ENCODE peak calls at places on chromosomes 7 and 10, in five cellular contexts. One of them, this sample, is unnamed.
A peak's percentile ranks its signal among the peaks of the same experiment; 100 is the strongest.

GRCh38 chr7:44275829-44276570 is 49.4 kb downstream of the CAMK2B start:
- DNase-seq in endothelial cell of umbilical vein: peak; percentile 13
- DNase-seq in Calu3: no peak
- DNase-seq in kidney epithelial cell: no peak
- DNase-seq in lower leg skin: no peak
- DNase-seq in this sample: peak; percentile 84

GRCh38 chr10:29932991-29933390 is 126.4 kb downstream of the JCAD start:
- DNase-seq in endothelial cell of umbilical vein: no peak
- DNase-seq in Calu3: no peak
- DNase-seq in kidney epithelial cell: no peak
- DNase-seq in lower leg skin: no peak
- DNase-seq in this sample: no peak

GRCh38 chr7:101870361-101871062 is 53.1 kb downstream of the CUX1 start:
- DNase-seq in endothelial cell of umbilical vein: no peak
- DNase-seq in Calu3: peak; percentile 60
- DNase-seq in kidney epithelial cell: no peak
- DNase-seq in lower leg skin: no peak
- DNase-seq in this sample: no peak

GRCh38 chr10:123133511-123133910 is 2.3 kb upstream of the HMX3 start:
- DNase-seq in endothelial cell of umbilical vein: no peak
- DNase-seq in Calu3: no peak
- DNase-seq in kidney epithelial cell: no peak
- DNase-seq in lower leg skin: no peak
- DNase-seq in this sample: no peak

GRCh38 chr7:129777195-129777844 is 165.8 kb downstream of the NRF1 start:
- DNase-seq in endothelial cell of umbilical vein: no peak
- DNase-seq in Calu3: no peak
- DNase-seq in kidney epithelial cell: no peak
- DNase-seq in lower leg skin: no peak
- DNase-seq in this sample: no peak

GRCh38 chr10:118918689-118919088 is 110.8 kb upstream of the NANOS1 start:
- DNase-seq in endothelial cell of umbilical vein: peak; percentile 41
- DNase-seq in Calu3: peak; percentile 7
- DNase-seq in kidney epithelial cell: no peak
- DNase-seq in lower leg skin: no peak
- DNase-seq in this sample: no peak

GRCh38 chr10:61313460-61313859 is 139.7 kb downstream of the TMEM26 start:
- DNase-seq in endothelial cell of umbilical vein: peak; percentile 2
- DNase-seq in Calu3: no peak
- DNase-seq in kidney epithelial cell: no peak
- DNase-seq in lower leg skin: no peak
- DNase-seq in this sample: no peak

GRCh38 chr7:156238366-156239133 is 402.0 kb upstream of the RNF32 start:
- DNase-seq in endothelial cell of umbilical vein: no peak
- DNase-seq in Calu3: no peak
- DNase-seq in kidney epithelial cell: no peak
- DNase-seq in lower leg skin: no peak
- DNase-seq in this sample: no peak

GRCh38 chr7:44964384-44964830 is 14.4 kb downstream of the MYO1G start:
- DNase-seq in endothelial cell of umbilical vein: peak; percentile 11
- DNase-seq in Calu3: no peak
- DNase-seq in kidney epithelial cell: no peak
- DNase-seq in lower leg skin: no peak
- DNase-seq in this sample: no peak

GRCh38 chr7:70426249-70426880 is 705.6 kb upstream of the GALNT17 start:
- DNase-seq in endothelial cell of umbilical vein: no peak
- DNase-seq in Calu3: no peak
- DNase-seq in kidney epithelial cell: no peak
- DNase-seq in lower leg skin: no peak
- DNase-seq in this sample: no peak

GRCh38 chr10:77160679-77161078 is 476.9 kb downstream of the KCNMA1 start:
- DNase-seq in endothelial cell of umbilical vein: peak; percentile 80
- DNase-seq in Calu3: peak; percentile 31
- DNase-seq in kidney epithelial cell: peak; percentile 85
- DNase-seq in lower leg skin: no peak
- DNase-seq in this sample: no peak

GRCh38 chr7:50509459-50509858 is 55.7 kb downstream of the DDC start:
- DNase-seq in endothelial cell of umbilical vein: no peak
- DNase-seq in Calu3: no peak
- DNase-seq in kidney epithelial cell: no peak
- DNase-seq in lower leg skin: no peak
- DNase-seq in this sample: no peak

GRCh38 chr10:71099731-71100361 is 112.5 kb upstream of the UNC5B start:
- DNase-seq in endothelial cell of umbilical vein: no peak
- DNase-seq in Calu3: no peak
- DNase-seq in kidney epithelial cell: no peak
- DNase-seq in lower leg skin: no peak
- DNase-seq in this sample: no peak

GRCh38 chr7:137475966-137476365 is 132.4 kb upstream of the PTN start:
- DNase-seq in endothelial cell of umbilical vein: no peak
- DNase-seq in Calu3: no peak
- DNase-seq in kidney epithelial cell: no peak
- DNase-seq in lower leg skin: no peak
- DNase-seq in this sample: no peak

GRCh38 chr10:70567603-70568002 is 34.9 kb downstream of the PRF1 start:
- DNase-seq in endothelial cell of umbilical vein: no peak
- DNase-seq in Calu3: no peak
- DNase-seq in kidney epithelial cell: no peak
- DNase-seq in lower leg skin: no peak
- DNase-seq in this sample: no peak

GRCh38 chr10:116785867-116786266 is 43.5 kb upstream of the HSPA12A start:
- DNase-seq in endothelial cell of umbilical vein: no peak
- DNase-seq in Calu3: no peak
- DNase-seq in kidney epithelial cell: no peak
- DNase-seq in lower leg skin: no peak
- DNase-seq in this sample: no peak

GRCh38 chr10:122649903-122650302 is 49.7 kb downstream of the C10orf120 start:
- DNase-seq in endothelial cell of umbilical vein: no peak
- DNase-seq in Calu3: no peak
- DNase-seq in kidney epithelial cell: no peak
- DNase-seq in lower leg skin: no peak
- DNase-seq in this sample: no peak

GRCh38 chr10:129581836-129582235 is 114.8 kb downstream of the MGMT start:
- DNase-seq in endothelial cell of umbilical vein: no peak
- DNase-seq in Calu3: no peak
- DNase-seq in kidney epithelial cell: no peak
- DNase-seq in lower leg skin: no peak
- DNase-seq in this sample: no peak

GRCh38 chr7:67878808-67879207 is 882.2 kb downstream of the TYW1 start:
- DNase-seq in endothelial cell of umbilical vein: no peak
- DNase-seq in Calu3: no peak
- DNase-seq in kidney epithelial cell: no peak
- DNase-seq in lower leg skin: no peak
- DNase-seq in this sample: no peak

GRCh38 chr7:103048833-103049232 is 25.8 kb downstream of the FBXL13 start:
- DNase-seq in endothelial cell of umbilical vein: no peak
- DNase-seq in Calu3: no peak
- DNase-seq in kidney epithelial cell: no peak
- DNase-seq in lower leg skin: no peak
- DNase-seq in this sample: no peak

GRCh38 chr10:49138361-49138891 is 4.6 kb upstream of the FAM170B start:
- DNase-seq in endothelial cell of umbilical vein: no peak
- DNase-seq in Calu3: no peak
- DNase-seq in kidney epithelial cell: no peak
- DNase-seq in lower leg skin: no peak
- DNase-seq in this sample: no peak

GRCh38 chr7:27096756-27097514 is 1.1 kb upstream of the HOXA1 start:
- DNase-seq in endothelial cell of umbilical vein: peak; percentile 53
- DNase-seq in Calu3: no peak
- DNase-seq in kidney epithelial cell: no peak
- DNase-seq in lower leg skin: no peak
- DNase-seq in this sample: peak; percentile 48

GRCh38 chr10:103580011-103580410 is 86.5 kb downstream of the NEURL1 start:
- DNase-seq in endothelial cell of umbilical vein: no peak
- DNase-seq in Calu3: no peak
- DNase-seq in kidney epithelial cell: no peak
- DNase-seq in lower leg skin: no peak
- DNase-seq in this sample: no peak

GRCh38 chr10:70652761-70653657 is 19.3 kb upstream of the ADAMTS14 start:
- DNase-seq in endothelial cell of umbilical vein: no peak
- DNase-seq in Calu3: no peak
- DNase-seq in kidney epithelial cell: peak; percentile 94
- DNase-seq in lower leg skin: peak; percentile 12
- DNase-seq in this sample: no peak

GRCh38 chr10:118669020-118669766 is 73.7 kb upstream of the PRLHR start:
- DNase-seq in endothelial cell of umbilical vein: peak; percentile 55
- DNase-seq in Calu3: no peak
- DNase-seq in kidney epithelial cell: no peak
- DNase-seq in lower leg skin: peak; percentile 55
- DNase-seq in this sample: no peak

GRCh38 chr10:71077796-71078453 is 134.4 kb upstream of the UNC5B start:
- DNase-seq in endothelial cell of umbilical vein: no peak
- DNase-seq in Calu3: no peak
- DNase-seq in kidney epithelial cell: no peak
- DNase-seq in lower leg skin: peak; percentile 1
- DNase-seq in this sample: no peak

GRCh38 chr10:51272580-51272979 is 198.3 kb downstream of the PRKG1 start:
- DNase-seq in endothelial cell of umbilical vein: no peak
- DNase-seq in Calu3: no peak
- DNase-seq in kidney epithelial cell: no peak
- DNase-seq in lower leg skin: no peak
- DNase-seq in this sample: no peak

GRCh38 chr10:124693801-124694416 is 50.3 kb downstream of the FAM53B start:
- DNase-seq in endothelial cell of umbilical vein: no peak
- DNase-seq in Calu3: no peak
- DNase-seq in kidney epithelial cell: no peak
- DNase-seq in lower leg skin: no peak
- DNase-seq in this sample: no peak

GRCh38 chr10:34186740-34187139 is 628.4 kb downstream of the PARD3 start:
- DNase-seq in endothelial cell of umbilical vein: no peak
- DNase-seq in Calu3: no peak
- DNase-seq in kidney epithelial cell: no peak
- DNase-seq in lower leg skin: no peak
- DNase-seq in this sample: no peak

DNA sequence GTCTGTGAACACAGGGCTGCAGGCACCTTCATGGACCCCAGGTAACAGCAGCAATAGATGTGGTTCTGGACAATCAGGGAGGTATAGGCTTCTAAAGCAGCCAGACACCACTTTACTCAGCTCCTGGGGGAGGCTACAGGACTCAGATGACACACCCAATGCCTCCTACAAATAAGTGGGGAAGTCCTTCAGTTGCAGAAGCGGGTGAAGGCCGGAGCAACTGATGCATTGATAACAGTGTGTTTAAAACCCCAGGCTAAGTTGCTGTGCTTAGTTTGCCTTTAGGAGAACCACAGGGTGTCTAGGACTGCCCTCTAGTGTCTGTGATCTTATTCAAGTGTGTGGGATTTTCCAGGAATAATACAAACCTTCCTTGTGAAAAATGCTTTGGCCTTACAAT is 5.9 kb upstream of the ITGA8 start:
- DNase-seq in endothelial cell of umbilical vein: peak; percentile 49
- DNase-seq in Calu3: peak; percentile 25
- DNase-seq in kidney epithelial cell: peak; percentile 19
- DNase-seq in lower leg skin: no peak
- DNase-seq in this sample: peak; percentile 33
- TF ChIP-seq CTCF in endothelial cell of umbilical vein: peak; percentile 51
- TF ChIP-seq CTCF in Calu3: peak; percentile 41
- TF ChIP-seq CTCF in kidney epithelial cell: peak; percentile 63
- TF ChIP-seq CTCF in lower leg skin: no peak
- TF ChIP-seq CTCF in this sample: peak; percentile 40

GRCh38 chr10:44817961-44818649 is 93.0 kb upstream of the TMEM72 start:
- DNase-seq in endothelial cell of umbilical vein: no peak
- DNase-seq in Calu3: no peak
- DNase-seq in kidney epithelial cell: no peak
- DNase-seq in lower leg skin: no peak
- DNase-seq in this sample: no peak
- TF ChIP-seq CTCF in endothelial cell of umbilical vein: no peak
- TF ChIP-seq CTCF in Calu3: no peak
- TF ChIP-seq CTCF in kidney epithelial cell: no peak
- TF ChIP-seq CTCF in lower leg skin: no peak
- TF ChIP-seq CTCF in this sample: no peak

GRCh38 chr10:37747081-37747480 is 110.3 kb downstream of the ZNF248 start:
- DNase-seq in endothelial cell of umbilical vein: no peak
- DNase-seq in Calu3: no peak
- DNase-seq in kidney epithelial cell: no peak
- DNase-seq in lower leg skin: no peak
- DNase-seq in this sample: no peak

GRCh38 chr10:37736120-37736519 is 121.3 kb downstream of the ZNF248 start:
- DNase-seq in endothelial cell of umbilical vein: no peak
- DNase-seq in Calu3: no peak
- DNase-seq in kidney epithelial cell: no peak
- DNase-seq in lower leg skin: no peak
- DNase-seq in this sample: no peak

GRCh38 chr10:37737336-37737735 is 120.1 kb downstream of the ZNF248 start:
- DNase-seq in endothelial cell of umbilical vein: no peak
- DNase-seq in Calu3: no peak
- DNase-seq in kidney epithelial cell: no peak
- DNase-seq in lower leg skin: no peak
- DNase-seq in this sample: no peak

GRCh38 chr10:37739181-37739580 is 118.2 kb downstream of the ZNF248 start:
- DNase-seq in endothelial cell of umbilical vein: no peak
- DNase-seq in Calu3: no peak
- DNase-seq in kidney epithelial cell: no peak
- DNase-seq in lower leg skin: no peak
- DNase-seq in this sample: no peak

DNA sequence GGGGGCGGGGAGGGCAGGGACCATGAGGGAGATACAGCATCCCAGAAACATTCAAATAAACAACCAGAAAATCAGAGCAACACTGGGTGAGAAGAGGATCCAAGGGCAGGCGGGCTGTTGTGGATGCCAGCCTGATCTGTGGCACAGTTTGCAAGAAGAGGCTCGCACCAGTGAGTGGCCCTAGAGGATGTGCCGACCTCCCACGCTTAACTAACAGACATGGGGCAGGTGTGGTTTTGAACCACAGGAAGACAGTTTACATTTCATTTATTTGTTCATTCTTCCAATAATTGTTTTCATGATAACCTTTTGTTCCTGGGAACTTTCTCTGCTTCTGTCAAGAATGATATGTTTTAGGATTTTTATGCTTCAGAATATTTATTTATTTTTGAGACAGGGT is 115.6 kb downstream of the ZNF248 start:
- DNase-seq in endothelial cell of umbilical vein: no peak
- DNase-seq in Calu3: no peak
- DNase-seq in kidney epithelial cell: no peak
- DNase-seq in lower leg skin: no peak
- DNase-seq in this sample: no peak
- TF ChIP-seq CTCF in endothelial cell of umbilical vein: no peak
- TF ChIP-seq CTCF in Calu3: no peak
- TF ChIP-seq CTCF in kidney epithelial cell: no peak
- TF ChIP-seq CTCF in lower leg skin: no peak
- TF ChIP-seq CTCF in this sample: no peak

GRCh38 chr10:73871915-73872710 is 2.2 kb downstream of the CAMK2G start:
- DNase-seq in endothelial cell of umbilical vein: no peak
- DNase-seq in Calu3: peak; percentile 54
- DNase-seq in kidney epithelial cell: no peak
- DNase-seq in lower leg skin: no peak
- DNase-seq in this sample: no peak
- TF ChIP-seq CTCF in endothelial cell of umbilical vein: no peak
- TF ChIP-seq CTCF in Calu3: no peak
- TF ChIP-seq CTCF in kidney epithelial cell: peak; percentile 20
- TF ChIP-seq CTCF in lower leg skin: no peak
- TF ChIP-seq CTCF in this sample: no peak

DNA sequence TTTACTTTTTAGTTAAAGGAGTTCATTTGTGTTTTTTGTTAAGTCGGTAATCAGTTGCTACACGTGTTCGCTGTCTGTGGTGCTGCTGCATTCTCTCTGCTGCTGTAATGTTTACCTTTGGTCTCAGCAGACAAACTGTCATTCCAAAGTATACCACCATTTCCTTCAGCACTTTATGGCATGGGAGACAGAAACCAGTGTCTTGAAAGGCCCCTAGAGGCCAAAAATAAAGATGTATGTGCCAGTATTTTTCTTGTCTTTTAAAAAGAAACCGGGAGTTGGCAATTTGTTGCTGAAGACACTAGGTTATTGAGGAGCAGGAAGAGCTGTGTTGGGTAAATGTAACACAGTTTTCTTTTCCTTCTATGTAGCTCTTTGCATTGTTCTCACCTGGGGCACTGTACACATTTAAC is 24.1 kb downstream of the ZNF92 start:
- DNase-seq in endothelial cell of umbilical vein: no peak
- DNase-seq in Calu3: no peak
- DNase-seq in kidney epithelial cell: peak; percentile 44
- DNase-seq in lower leg skin: no peak
- DNase-seq in this sample: no peak
- TF ChIP-seq CTCF in endothelial cell of umbilical vein: no peak
- TF ChIP-seq CTCF in Calu3: no peak
- TF ChIP-seq CTCF in kidney epithelial cell: peak; percentile 40
- TF ChIP-seq CTCF in lower leg skin: no peak
- TF ChIP-seq CTCF in this sample: no peak